ENCODE peak calls at places on chromosomes 7 and 10, in six cellular contexts. I is stimulated activated CD4-positive, alpha-beta T cell treated with anti-CD3 and anti-CD28 coated beads, Interleukin-15, amount 100 ng/mL, for 1 hour; E is AG10803; Z is lung; A is cardiac muscle cell; K is stimulated activated naive CD4-positive, alpha-beta T cell. U is an unnamed sample.

GRCh38 chr7:121278120-121279021 is 50.4 kb upstream of the WNT16 start:
- DNase-seq in Z (no peak), K (no peak), E (no peak), I (no peak), A (peak; percentile 48), U (no peak)

GRCh38 chr7:153476166-153476565 is 576.0 kb upstream of the DPP6 start:
- DNase-seq in A (no peak), Z (no peak), K (no peak), I (no peak), E (no peak), U (no peak)

GRCh38 chr7:18590744-18591340 is 95.3 kb downstream of the HDAC9 start:
- DNase-seq in Z (no peak), I (no peak), A (peak; percentile 83), E (peak; percentile 78), K (no peak), U (no peak)

GRCh38 chr7:24851791-24852190 is 94.5 kb upstream of the GSDME start:
- DNase-seq in E (peak; percentile 29), A (no peak), I (no peak), Z (no peak), K (no peak), U (no peak)

GRCh38 chr7:29900745-29901144 is 88.9 kb downstream of the SCRN1 start:
- DNase-seq in Z (no peak), A (no peak), I (no peak), K (no peak), E (no peak), U (no peak)

GRCh38 chr10:87092356-87092860 is 2.2 kb downstream of the GLUD1 start:
- DNase-seq in E (peak; percentile 65), I (no peak), K (peak; percentile 19), Z (no peak), A (peak; percentile 55), U (no peak)

GRCh38 chr7:106568680-106569499 is 92.1 kb downstream of the CCDC71L start:
- DNase-seq in E (peak; percentile 95), K (no peak), Z (peak; percentile 33), I (no peak), A (peak; percentile 92), U (no peak)

GRCh38 chr10:43078986-43079273 is 2.1 kb downstream of the RET start:
- DNase-seq in Z (no peak), K (no peak), E (peak; percentile 4), A (no peak), I (no peak), U (no peak)

GRCh38 chr10:43402880-43403452 is 6.0 kb downstream of the HNRNPF start:
- DNase-seq in E (no peak), I (no peak), K (no peak), Z (no peak), A (no peak), U (no peak)

GRCh38 chr10:8211631-8212030 is 157.1 kb downstream of the GATA3 start:
- DNase-seq in K (no peak), I (no peak), E (no peak), Z (no peak), A (no peak), U (no peak)

GRCh38 chr7:149856-150636 is 42.3 kb upstream of the FAM20C start:
- DNase-seq in E (peak; percentile 12), Z (peak; percentile 66), K (no peak), A (no peak), I (no peak), U (no peak)

GRCh38 chr10:84452006-84452405 is 123.6 kb downstream of the CCSER2 start:
- DNase-seq in A (peak; percentile 10), E (peak; percentile 9), I (no peak), Z (no peak), K (no peak), U (no peak)

GRCh38 chr10:65931291-65932080 is 994.4 kb upstream of the LRRTM3 start:
- DNase-seq in Z (no peak), K (no peak), A (no peak), E (no peak), I (no peak), U (no peak)

GRCh38 chr10:48634198-48634983 is 29.5 kb upstream of the ARHGAP22 start:
- DNase-seq in A (peak; percentile 96), K (no peak), Z (peak; percentile 38), I (no peak), E (peak; percentile 96), U (no peak)

GRCh38 chr10:29956335-29956924 is 103.0 kb downstream of the JCAD start:
- DNase-seq in I (no peak), K (no peak), A (peak; percentile 85), E (no peak), Z (no peak), U (no peak)

GRCh38 chr10:113957013-113957412 is 86.7 kb upstream of the ADRB1 start:
- DNase-seq in I (no peak), K (no peak), A (peak; percentile 84), Z (no peak), E (peak; percentile 84), U (no peak)

GRCh38 chr7:113796557-113796956 is 122.3 kb downstream of the PPP1R3A start:
- DNase-seq in I (no peak), K (no peak), Z (no peak), E (peak; percentile 41), A (peak; percentile 74), U (no peak)

GRCh38 chr7:131948434-131949053 is 392.1 kb upstream of the PODXL start:
- DNase-seq in A (no peak), E (peak; percentile 27), K (no peak), I (no peak), Z (no peak), U (no peak)

GRCh38 chr10:115417585-115418265 is 324.6 kb downstream of the ATRNL1 start:
- DNase-seq in I (no peak), E (peak; percentile 6), A (peak; percentile 72), Z (no peak), K (no peak), U (no peak)

GRCh38 chr7:155277385-155277994 is 20.2 kb upstream of the INSIG1 start:
- DNase-seq in E (no peak), A (no peak), K (no peak), Z (no peak), I (no peak), U (no peak)

GRCh38 chr10:35210961-35211360 is 84.3 kb downstream of the CREM start:
- DNase-seq in K (no peak), E (no peak), A (no peak), Z (no peak), I (no peak), U (no peak)

GRCh38 chr7:3558410-3558809 is 257.4 kb downstream of the SDK1 start:
- DNase-seq in E (no peak), K (no peak), A (no peak), Z (no peak), I (no peak), U (no peak)

GRCh38 chr7:107742678-107743566 is 1.0 kb upstream of the CBLL1 start:
- DNase-seq in E (no peak), A (no peak), I (no peak), K (no peak), Z (peak; percentile 70), U (peak; percentile 58)

GRCh38 chr7:21771906-21772610 is 173.6 kb downstream of the CDCA7L start:
- DNase-seq in A (peak; percentile 46), Z (no peak), E (no peak), I (no peak), K (no peak), U (no peak)

GRCh38 chr7:137850586-137850985 is 3.8 kb upstream of the DGKI start:
- DNase-seq in A (no peak), E (no peak), K (no peak), Z (no peak), I (no peak), U (no peak)

GRCh38 chr7:117323877-117324699 is 1.2 kb upstream of the WNT2 start:
- DNase-seq in K (no peak), E (peak; percentile 64), Z (peak; percentile 59), I (no peak), A (peak; percentile 70), U (no peak)

GRCh38 chr10:100185364-100186252 is at the start of gene ERLIN1:
- DNase-seq in E (peak; percentile 87), I (peak; percentile 83), Z (peak; percentile 91), A (peak; percentile 95), K (peak; percentile 87), U (peak; percentile 81)

GRCh38 chr10:129161184-129161583 is 305.9 kb upstream of the MGMT start:
- DNase-seq in E (no peak), I (no peak), K (no peak), A (peak; percentile 39), Z (no peak), U (no peak)

GRCh38 chr7:71521506-71521905 is 389.6 kb downstream of the GALNT17 start:
- DNase-seq in K (no peak), E (peak; percentile 92), I (no peak), A (no peak), Z (no peak), U (no peak)

GRCh38 chr10:104735036-104735435 is 93.9 kb downstream of the SORCS3 start:
- DNase-seq in I (no peak), E (no peak), Z (no peak), A (no peak), K (no peak), U (no peak)

GRCh38 chr10:110431659-110432058 is 66.0 kb upstream of the DUSP5 start:
- DNase-seq in A (no peak), E (no peak), Z (no peak), K (no peak), I (no peak), U (no peak)

GRCh38 chr10:22320591-22321155 is at the start of gene BMI1:
- DNase-seq in K (peak; percentile 77), I (peak; percentile 46), Z (peak; percentile 79), E (peak; percentile 75), A (peak; percentile 89), U (peak; percentile 43)

GRCh38 chr10:48523212-48523819 is 81.6 kb downstream of the ARHGAP22 start:
- DNase-seq in E (peak; percentile 95), Z (peak; percentile 46), K (no peak), I (no peak), A (peak; percentile 96), U (no peak)

GRCh38 chr7:36137258-36137657 is 15.8 kb upstream of the EEPD1 start:
- DNase-seq in E (no peak), I (no peak), K (no peak), A (no peak), Z (no peak), U (no peak)

GRCh38 chr10:96225119-96225518 is 46.2 kb downstream of the BLNK start:
- DNase-seq in K (no peak), Z (no peak), I (no peak), A (no peak), E (no peak), U (no peak)

GRCh38 chr7:92527300-92528187 is 776 bp downstream of the PEX1 start:
- DNase-seq in A (peak; percentile 54), E (peak; percentile 44), Z (peak; percentile 30), K (peak; percentile 68), I (no peak), U (peak; percentile 29)

GRCh38 chr7:30817060-30817770 is 46.0 kb downstream of the MINDY4 start:
- DNase-seq in I (no peak), A (no peak), K (no peak), E (no peak), Z (peak; percentile 30), U (no peak)

GRCh38 chr10:22294694-22295093 is 21.5 kb upstream of the COMMD3 start:
- DNase-seq in A (no peak), Z (no peak), E (no peak), K (no peak), I (no peak), U (no peak)

GRCh38 chr10:73956476-73957338 is 41.2 kb upstream of the VCL start:
- DNase-seq in K (peak; percentile 58), I (no peak), A (peak; percentile 53), E (no peak), Z (no peak), U (no peak)

U was measured in effector CD8-positive, alpha-beta T cell.